ENCODE peak calls at places on chromosome X, in five cellular contexts. F, P, T, W and A are unnamed samples.

GRCh38 chrX:115690554-115691216 is 129.7 kb downstream of the PLS3 start:
- DNase-seq in P (peak), W (no peak), T (peak), F (peak), A (peak)

GRCh38 chrX:147635186-147635585 is 276.5 kb upstream of the FMR1 start:
- DNase-seq in W (no peak), F (no peak), T (no peak), P (no peak), A (no peak)

GRCh38 chrX:47723689-47724088 is 64.7 kb upstream of the UXT start:
- DNase-seq in P (no peak), T (no peak), W (no peak), F (no peak), A (no peak)

GRCh38 chrX:124346064-124346876 is at the start of gene SH2D1A:
- DNase-seq in F (no peak), T (peak), P (no peak), W (no peak), A (peak)

GRCh38 chrX:33725556-33726232 is 406.4 kb downstream of the FAM47A start:
- DNase-seq in W (no peak), P (no peak), F (no peak), T (no peak), A (no peak)

GRCh38 chrX:15564981-15565579 is 35.7 kb downstream of the ACE2 start:
- DNase-seq in F (peak), W (no peak), T (peak), P (peak), A (no peak)

GRCh38 chrX:79336869-79337815 is 30.0 kb downstream of the ITM2A start:
- DNase-seq in P (no peak), F (no peak), W (no peak), T (peak), A (no peak)

GRCh38 chrX:40663078-40663740 is 15.8 kb upstream of the CXorf38 start:
- DNase-seq in P (no peak), T (no peak), W (no peak), F (no peak), A (peak)